ENCODE peak calls at places on chromosome 5, in six cellular contexts. One of them, this sample, is unnamed.

GRCh38 chr5:1731091-1731639 is 68.5 kb downstream of the MRPL36 start:
- DNase-seq in NCI-H1092: no peak
- DNase-seq in AG08395: no peak
- DNase-seq in RPMI8226: no peak
- DNase-seq in HS-27A: no peak
- DNase-seq in CD8-positive, alpha-beta T cell: no peak
- DNase-seq in this sample: no peak

GRCh38 chr5:115241881-115242642 is 20.6 kb downstream of the PGGT1B start:
- DNase-seq in AG08395: no peak
- DNase-seq in HS-27A: no peak
- DNase-seq in RPMI8226: no peak
- DNase-seq in NCI-H1092: no peak
- DNase-seq in CD8-positive, alpha-beta T cell: no peak
- DNase-seq in this sample: no peak

GRCh38 chr5:139514486-139514856 is 31.9 kb upstream of the STING1 start:
- DNase-seq in CD8-positive, alpha-beta T cell: no peak
- DNase-seq in RPMI8226: peak; percentile 55
- DNase-seq in NCI-H1092: no peak
- DNase-seq in AG08395: no peak
- DNase-seq in HS-27A: no peak
- DNase-seq in this sample: no peak

GRCh38 chr5:65086234-65086886 is 317.6 kb downstream of the CWC27 start:
- DNase-seq in CD8-positive, alpha-beta T cell: no peak
- DNase-seq in RPMI8226: no peak
- DNase-seq in NCI-H1092: no peak
- DNase-seq in HS-27A: no peak
- DNase-seq in AG08395: no peak
- DNase-seq in this sample: no peak

GRCh38 chr5:56456002-56456401 is 222.9 kb upstream of the ANKRD55 start:
- DNase-seq in NCI-H1092: no peak
- DNase-seq in RPMI8226: no peak
- DNase-seq in AG08395: peak; percentile 86
- DNase-seq in HS-27A: no peak
- DNase-seq in CD8-positive, alpha-beta T cell: no peak
- DNase-seq in this sample: no peak

GRCh38 chr5:149886060-149886459 is 58.5 kb downstream of the PDE6A start:
- DNase-seq in RPMI8226: no peak
- DNase-seq in CD8-positive, alpha-beta T cell: no peak
- DNase-seq in HS-27A: no peak
- DNase-seq in AG08395: peak; percentile 31
- DNase-seq in NCI-H1092: no peak
- DNase-seq in this sample: no peak

GRCh38 chr5:6791031-6791577 is 77.9 kb downstream of the TENT4A start:
- DNase-seq in RPMI8226: no peak
- DNase-seq in CD8-positive, alpha-beta T cell: no peak
- DNase-seq in NCI-H1092: no peak
- DNase-seq in AG08395: no peak
- DNase-seq in HS-27A: no peak
- DNase-seq in this sample: no peak

GRCh38 chr5:67141644-67142043 is 55.0 kb downstream of the CD180 start:
- DNase-seq in AG08395: no peak
- DNase-seq in NCI-H1092: no peak
- DNase-seq in CD8-positive, alpha-beta T cell: no peak
- DNase-seq in HS-27A: no peak
- DNase-seq in RPMI8226: no peak
- DNase-seq in this sample: no peak

GRCh38 chr5:122615146-122615545 is 159.7 kb upstream of the SNX2 start:
- DNase-seq in HS-27A: no peak
- DNase-seq in NCI-H1092: no peak
- DNase-seq in AG08395: no peak
- DNase-seq in RPMI8226: no peak
- DNase-seq in CD8-positive, alpha-beta T cell: no peak
- DNase-seq in this sample: no peak

GRCh38 chr5:50751064-50751657 is 84.7 kb downstream of the PARP8 start:
- DNase-seq in AG08395: peak; percentile 53
- DNase-seq in CD8-positive, alpha-beta T cell: no peak
- DNase-seq in NCI-H1092: no peak
- DNase-seq in HS-27A: no peak
- DNase-seq in RPMI8226: peak; percentile 76
- DNase-seq in this sample: no peak

GRCh38 chr5:51395666-51396356 is 12.6 kb downstream of the ISL1 start:
- DNase-seq in AG08395: no peak
- DNase-seq in CD8-positive, alpha-beta T cell: no peak
- DNase-seq in RPMI8226: no peak
- DNase-seq in HS-27A: no peak
- DNase-seq in NCI-H1092: no peak
- DNase-seq in this sample: no peak

GRCh38 chr5:10460252-10460906 is 18.7 kb downstream of the ROPN1L start:
- DNase-seq in AG08395: peak; percentile 27
- DNase-seq in HS-27A: no peak
- DNase-seq in RPMI8226: peak; percentile 45
- DNase-seq in NCI-H1092: no peak
- DNase-seq in CD8-positive, alpha-beta T cell: no peak
- DNase-seq in this sample: no peak

GRCh38 chr5:149041242-149041641 is 21.6 kb downstream of the SH3TC2 start:
- DNase-seq in RPMI8226: no peak
- DNase-seq in NCI-H1092: no peak
- DNase-seq in HS-27A: no peak
- DNase-seq in CD8-positive, alpha-beta T cell: no peak
- DNase-seq in AG08395: no peak
- DNase-seq in this sample: no peak

GRCh38 chr5:132259061-132259851 is 1.8 kb downstream of the PDLIM4 start:
- DNase-seq in NCI-H1092: no peak
- DNase-seq in CD8-positive, alpha-beta T cell: no peak
- DNase-seq in HS-27A: no peak
- DNase-seq in AG08395: peak; percentile 88
- DNase-seq in RPMI8226: no peak
- DNase-seq in this sample: no peak

GRCh38 chr5:170429014-170429413 is 39.8 kb upstream of the KCNMB1 start:
- DNase-seq in HS-27A: no peak
- DNase-seq in NCI-H1092: no peak
- DNase-seq in RPMI8226: peak; percentile 15
- DNase-seq in CD8-positive, alpha-beta T cell: no peak
- DNase-seq in AG08395: peak; percentile 37
- DNase-seq in this sample: no peak

GRCh38 chr5:96838483-96839395 is 31.0 kb upstream of the ERAP1 start:
- DNase-seq in NCI-H1092: no peak
- DNase-seq in HS-27A: no peak
- DNase-seq in RPMI8226: no peak
- DNase-seq in AG08395: no peak
- DNase-seq in CD8-positive, alpha-beta T cell: no peak
- DNase-seq in this sample: no peak

GRCh38 chr5:91425046-91425445 is 41.9 kb upstream of the ARRDC3 start:
- DNase-seq in NCI-H1092: no peak
- DNase-seq in HS-27A: no peak
- DNase-seq in CD8-positive, alpha-beta T cell: no peak
- DNase-seq in AG08395: no peak
- DNase-seq in RPMI8226: no peak
- DNase-seq in this sample: no peak

GRCh38 chr5:58294598-58295298 is 165.1 kb downstream of the PLK2 start:
- DNase-seq in AG08395: peak; percentile 38
- DNase-seq in HS-27A: no peak
- DNase-seq in RPMI8226: no peak
- DNase-seq in NCI-H1092: no peak
- DNase-seq in CD8-positive, alpha-beta T cell: no peak
- DNase-seq in this sample: no peak

This sample was measured in gastrocnemius medialis.